ENCODE peak calls at places on chromosomes 6 and 20, in ten cellular contexts. One of them, this sample, is unnamed. For H3K36me3, the result is how much of the 10 kb centered on the place peaks cover.

GRCh38 chr6:145561095-145561820 is 174.1 kb downstream of the EPM2A start:
- DNase-seq in CD4-positive, alpha-beta memory T cell: no peak
- DNase-seq in stomach: no peak
- DNase-seq in effector memory CD4-positive, alpha-beta T cell: no peak
- DNase-seq in kidney epithelial cell: no peak
- DNase-seq in hepatocyte: no peak
- DNase-seq in neuronal stem cell: no peak
- DNase-seq in heart left ventricle: no peak
- DNase-seq in tibial artery: no peak
- DNase-seq in ovary: no peak
- DNase-seq in this sample: no peak

GRCh38 chr20:48706116-48706656 is 121.6 kb downstream of the PREX1 start:
- DNase-seq in CD4-positive, alpha-beta memory T cell: no peak
- DNase-seq in stomach: no peak
- DNase-seq in effector memory CD4-positive, alpha-beta T cell: no peak
- DNase-seq in hepatocyte: no peak
- DNase-seq in tibial artery: no peak
- DNase-seq in kidney epithelial cell: no peak
- DNase-seq in heart left ventricle: no peak
- DNase-seq in neuronal stem cell: no peak
- DNase-seq in ovary: no peak
- DNase-seq in this sample: no peak

GRCh38 chr6:72669324-72669723 is 47.5 kb downstream of the KCNQ5 start:
- DNase-seq in kidney epithelial cell: no peak
- DNase-seq in tibial artery: no peak
- DNase-seq in effector memory CD4-positive, alpha-beta T cell: no peak
- DNase-seq in CD4-positive, alpha-beta memory T cell: no peak
- DNase-seq in hepatocyte: no peak
- DNase-seq in ovary: no peak
- DNase-seq in heart left ventricle: no peak
- DNase-seq in neuronal stem cell: no peak
- DNase-seq in stomach: no peak
- DNase-seq in this sample: no peak

GRCh38 chr20:46158476-46158987 is 40.4 kb downstream of the CD40 start:
- DNase-seq in hepatocyte: no peak
- DNase-seq in ovary: no peak
- DNase-seq in kidney epithelial cell: no peak
- DNase-seq in neuronal stem cell: no peak
- DNase-seq in heart left ventricle: no peak
- DNase-seq in tibial artery: no peak
- DNase-seq in effector memory CD4-positive, alpha-beta T cell: no peak
- DNase-seq in CD4-positive, alpha-beta memory T cell: no peak
- DNase-seq in stomach: no peak
- DNase-seq in this sample: no peak

GRCh38 chr6:87993331-87993730 is 54.3 kb upstream of the SPACA1 start:
- DNase-seq in neuronal stem cell: no peak
- DNase-seq in ovary: no peak
- DNase-seq in heart left ventricle: no peak
- DNase-seq in effector memory CD4-positive, alpha-beta T cell: no peak
- DNase-seq in tibial artery: no peak
- DNase-seq in kidney epithelial cell: no peak
- DNase-seq in stomach: no peak
- DNase-seq in CD4-positive, alpha-beta memory T cell: no peak
- DNase-seq in hepatocyte: no peak
- DNase-seq in this sample: no peak

GRCh38 chr20:54140067-54140466 is 33.7 kb downstream of the CYP24A1 start:
- DNase-seq in neuronal stem cell: no peak
- DNase-seq in ovary: no peak
- DNase-seq in effector memory CD4-positive, alpha-beta T cell: no peak
- DNase-seq in kidney epithelial cell: no peak
- DNase-seq in stomach: no peak
- DNase-seq in CD4-positive, alpha-beta memory T cell: no peak
- DNase-seq in tibial artery: no peak
- DNase-seq in hepatocyte: no peak
- DNase-seq in heart left ventricle: no peak
- DNase-seq in this sample: no peak

GRCh38 chr20:364905-365794 is 15.4 kb upstream of the TRIB3 start:
- DNase-seq in kidney epithelial cell: no peak
- DNase-seq in hepatocyte: no peak
- DNase-seq in tibial artery: no peak
- DNase-seq in CD4-positive, alpha-beta memory T cell: no peak
- DNase-seq in ovary: no peak
- DNase-seq in heart left ventricle: no peak
- DNase-seq in effector memory CD4-positive, alpha-beta T cell: no peak
- DNase-seq in stomach: no peak
- DNase-seq in neuronal stem cell: no peak
- DNase-seq in this sample: no peak

GRCh38 chr6:126182650-126183311 is 157.1 kb upstream of the CENPW start:
- DNase-seq in CD4-positive, alpha-beta memory T cell: no peak
- DNase-seq in effector memory CD4-positive, alpha-beta T cell: no peak
- DNase-seq in heart left ventricle: no peak
- DNase-seq in ovary: no peak
- DNase-seq in hepatocyte: no peak
- DNase-seq in stomach: no peak
- DNase-seq in tibial artery: no peak
- DNase-seq in kidney epithelial cell: peak
- DNase-seq in neuronal stem cell: no peak
- DNase-seq in this sample: no peak

GRCh38 chr6:140052757-140053729 is 678.6 kb upstream of the CITED2 start:
- DNase-seq in effector memory CD4-positive, alpha-beta T cell: no peak
- DNase-seq in tibial artery: no peak
- DNase-seq in CD4-positive, alpha-beta memory T cell: no peak
- DNase-seq in kidney epithelial cell: no peak
- DNase-seq in hepatocyte: peak
- DNase-seq in ovary: no peak
- DNase-seq in neuronal stem cell: no peak
- DNase-seq in stomach: no peak
- DNase-seq in heart left ventricle: no peak
- DNase-seq in this sample: no peak

GRCh38 chr6:63817492-63818050 is 182.0 kb downstream of the PHF3 start:
- DNase-seq in ovary: no peak
- DNase-seq in neuronal stem cell: no peak
- DNase-seq in stomach: no peak
- DNase-seq in tibial artery: no peak
- DNase-seq in hepatocyte: no peak
- DNase-seq in kidney epithelial cell: no peak
- DNase-seq in heart left ventricle: no peak
- DNase-seq in effector memory CD4-positive, alpha-beta T cell: no peak
- DNase-seq in CD4-positive, alpha-beta memory T cell: no peak
- DNase-seq in this sample: no peak

GRCh38 chr20:47577271-47577670 is 75.6 kb downstream of the NCOA3 start:
- DNase-seq in stomach: no peak
- DNase-seq in ovary: no peak
- DNase-seq in neuronal stem cell: no peak
- DNase-seq in heart left ventricle: no peak
- DNase-seq in kidney epithelial cell: no peak
- DNase-seq in tibial artery: no peak
- DNase-seq in hepatocyte: no peak
- DNase-seq in effector memory CD4-positive, alpha-beta T cell: no peak
- DNase-seq in CD4-positive, alpha-beta memory T cell: no peak
- DNase-seq in this sample: no peak

GRCh38 chr6:53282234-53282633 is 66.5 kb downstream of the ELOVL5 start:
- DNase-seq in stomach: no peak
- DNase-seq in neuronal stem cell: no peak
- DNase-seq in effector memory CD4-positive, alpha-beta T cell: no peak
- DNase-seq in ovary: no peak
- DNase-seq in hepatocyte: no peak
- DNase-seq in heart left ventricle: no peak
- DNase-seq in tibial artery: no peak
- DNase-seq in CD4-positive, alpha-beta memory T cell: no peak
- DNase-seq in kidney epithelial cell: no peak
- DNase-seq in this sample: no peak

GRCh38 chr6:2952557-2953095 is 18.7 kb downstream of the SERPINB6 start:
- DNase-seq in stomach: peak
- DNase-seq in effector memory CD4-positive, alpha-beta T cell: no peak
- DNase-seq in kidney epithelial cell: peak
- DNase-seq in CD4-positive, alpha-beta memory T cell: peak
- DNase-seq in neuronal stem cell: peak
- DNase-seq in heart left ventricle: peak
- DNase-seq in hepatocyte: peak
- DNase-seq in tibial artery: peak
- DNase-seq in ovary: peak
- DNase-seq in this sample: peak

GRCh38 chr20:22460231-22460630 is 124.1 kb downstream of the FOXA2 start:
- DNase-seq in tibial artery: no peak
- DNase-seq in stomach: no peak
- DNase-seq in kidney epithelial cell: no peak
- DNase-seq in CD4-positive, alpha-beta memory T cell: no peak
- DNase-seq in hepatocyte: no peak
- DNase-seq in effector memory CD4-positive, alpha-beta T cell: no peak
- DNase-seq in neuronal stem cell: no peak
- DNase-seq in heart left ventricle: no peak
- DNase-seq in ovary: no peak
- DNase-seq in this sample: no peak

GRCh38 chr20:47727170-47727880 is 58.0 kb downstream of the SULF2 start:
- DNase-seq in CD4-positive, alpha-beta memory T cell: peak
- DNase-seq in hepatocyte: no peak
- DNase-seq in neuronal stem cell: no peak
- DNase-seq in heart left ventricle: peak
- DNase-seq in stomach: peak
- DNase-seq in ovary: no peak
- DNase-seq in kidney epithelial cell: no peak
- DNase-seq in tibial artery: peak
- DNase-seq in effector memory CD4-positive, alpha-beta T cell: peak
- DNase-seq in this sample: peak

GRCh38 chr6:43221774-43222101 is 7.5 kb downstream of the DNPH1 start:
- DNase-seq in ovary: no peak
- DNase-seq in kidney epithelial cell: no peak
- DNase-seq in tibial artery: no peak
- DNase-seq in effector memory CD4-positive, alpha-beta T cell: no peak
- DNase-seq in stomach: no peak
- DNase-seq in hepatocyte: no peak
- DNase-seq in CD4-positive, alpha-beta memory T cell: no peak
- DNase-seq in heart left ventricle: no peak
- DNase-seq in neuronal stem cell: no peak
- DNase-seq in this sample: no peak

GRCh38 chr20:3039426-3039825 is 4.0 kb upstream of the GNRH2 start:
- DNase-seq in hepatocyte: no peak
- DNase-seq in neuronal stem cell: no peak
- DNase-seq in kidney epithelial cell: no peak
- DNase-seq in heart left ventricle: no peak
- DNase-seq in CD4-positive, alpha-beta memory T cell: no peak
- DNase-seq in ovary: no peak
- DNase-seq in effector memory CD4-positive, alpha-beta T cell: no peak
- DNase-seq in stomach: no peak
- DNase-seq in tibial artery: no peak
- DNase-seq in this sample: no peak
- H3K36me3 ChIP-seq in hepatocyte: under half
- H3K36me3 ChIP-seq in neuronal stem cell: under half
- H3K36me3 ChIP-seq in kidney epithelial cell: under half
- H3K36me3 ChIP-seq in heart left ventricle: under half
- H3K36me3 ChIP-seq in CD4-positive, alpha-beta memory T cell: under half
- H3K36me3 ChIP-seq in ovary: under half
- H3K36me3 ChIP-seq in effector memory CD4-positive, alpha-beta T cell: half or more
- H3K36me3 ChIP-seq in stomach: half or more
- H3K36me3 ChIP-seq in tibial artery: under half
- H3K36me3 ChIP-seq in this sample: under half

DNA sequence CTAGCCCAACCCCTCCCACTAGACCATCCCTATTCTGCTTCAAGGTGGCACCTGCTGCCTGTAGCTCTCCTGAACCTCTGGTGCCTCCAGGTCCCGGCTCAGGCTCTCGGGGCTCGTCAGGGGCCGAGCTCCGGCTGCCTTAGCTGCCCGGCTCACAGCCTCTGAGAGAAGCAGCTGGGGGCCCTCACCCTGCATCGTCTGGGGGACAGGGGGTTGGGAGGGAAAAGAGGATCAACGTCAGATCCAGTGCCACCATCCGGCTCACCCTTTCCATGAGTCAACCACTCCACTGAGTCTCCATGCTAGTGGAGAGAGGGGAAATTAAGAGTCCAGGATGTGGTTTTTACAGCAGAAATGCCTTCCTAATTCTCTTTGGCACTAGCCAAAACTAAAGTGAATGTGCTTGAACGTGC is 13.0 kb downstream of the BAG6 start:
- DNase-seq in stomach: no peak
- DNase-seq in kidney epithelial cell: no peak
- DNase-seq in heart left ventricle: no peak
- DNase-seq in neuronal stem cell: no peak
- DNase-seq in effector memory CD4-positive, alpha-beta T cell: no peak
- DNase-seq in ovary: no peak
- DNase-seq in tibial artery: no peak
- DNase-seq in CD4-positive, alpha-beta memory T cell: no peak
- DNase-seq in hepatocyte: no peak
- DNase-seq in this sample: no peak
- H3K36me3 ChIP-seq in stomach: half or more
- H3K36me3 ChIP-seq in kidney epithelial cell: under half
- H3K36me3 ChIP-seq in heart left ventricle: under half
- H3K36me3 ChIP-seq in neuronal stem cell: half or more
- H3K36me3 ChIP-seq in effector memory CD4-positive, alpha-beta T cell: half or more
- H3K36me3 ChIP-seq in ovary: under half
- H3K36me3 ChIP-seq in tibial artery: half or more
- H3K36me3 ChIP-seq in CD4-positive, alpha-beta memory T cell: half or more
- H3K36me3 ChIP-seq in hepatocyte: under half
- H3K36me3 ChIP-seq in this sample: under half

DNA sequence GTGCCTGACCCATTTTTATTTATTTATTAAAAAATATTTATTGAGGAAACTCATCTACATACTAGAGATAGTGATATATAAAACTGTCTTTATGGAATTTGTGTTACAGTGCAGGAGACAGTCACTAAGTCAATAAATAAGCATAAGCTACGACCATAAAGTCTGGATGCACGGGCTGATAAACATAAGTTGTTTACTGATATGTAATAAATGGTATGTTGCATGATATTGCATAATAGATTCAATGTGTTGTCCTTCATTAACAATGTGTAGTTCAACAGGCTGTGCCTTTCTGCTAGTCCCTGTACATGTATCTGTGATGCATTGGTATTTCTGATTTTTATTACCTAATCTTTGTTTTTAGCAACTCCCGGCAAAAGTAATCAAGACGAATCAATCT is 311.2 kb downstream of the ARHGAP18 start:
- DNase-seq in tibial artery: no peak
- DNase-seq in effector memory CD4-positive, alpha-beta T cell: no peak
- DNase-seq in hepatocyte: no peak
- DNase-seq in stomach: no peak
- DNase-seq in CD4-positive, alpha-beta memory T cell: no peak
- DNase-seq in neuronal stem cell: no peak
- DNase-seq in kidney epithelial cell: no peak
- DNase-seq in ovary: no peak
- DNase-seq in heart left ventricle: no peak
- DNase-seq in this sample: no peak
- H3K36me3 ChIP-seq in tibial artery: under half
- H3K36me3 ChIP-seq in effector memory CD4-positive, alpha-beta T cell: under half
- H3K36me3 ChIP-seq in hepatocyte: under half
- H3K36me3 ChIP-seq in stomach: under half
- H3K36me3 ChIP-seq in CD4-positive, alpha-beta memory T cell: under half
- H3K36me3 ChIP-seq in neuronal stem cell: under half
- H3K36me3 ChIP-seq in kidney epithelial cell: under half
- H3K36me3 ChIP-seq in ovary: under half
- H3K36me3 ChIP-seq in heart left ventricle: under half
- H3K36me3 ChIP-seq in this sample: under half

DNA sequence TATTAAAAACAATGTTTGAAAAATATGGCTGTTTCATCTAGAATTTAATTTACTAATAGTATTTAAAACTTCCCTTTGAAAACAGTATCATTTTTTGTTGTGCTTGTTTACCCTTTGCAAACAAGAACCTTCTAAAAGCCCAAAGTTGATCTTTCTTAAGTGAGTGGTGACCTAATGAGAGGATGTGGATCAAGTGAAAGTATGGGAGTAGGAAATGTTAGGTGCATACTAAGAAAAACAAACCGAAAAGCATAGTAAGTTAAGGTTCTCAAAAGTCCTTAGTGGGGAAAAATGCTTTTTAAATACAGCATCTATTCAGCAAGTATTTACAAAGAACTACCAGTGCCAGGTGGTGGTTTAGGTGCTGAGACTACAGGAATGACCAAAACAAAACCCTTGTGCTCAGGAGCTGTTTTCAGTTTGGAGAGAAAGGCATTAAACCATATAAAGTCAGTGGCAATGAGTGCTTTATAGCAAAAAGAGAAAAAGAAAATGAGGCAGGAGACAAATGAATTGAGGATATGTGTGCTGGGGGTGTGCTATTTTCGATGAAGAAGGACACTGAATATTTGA is 23.8 kb downstream of the RNF146 start:
- DNase-seq in heart left ventricle: no peak
- DNase-seq in ovary: no peak
- DNase-seq in tibial artery: no peak
- DNase-seq in stomach: no peak
- DNase-seq in kidney epithelial cell: no peak
- DNase-seq in effector memory CD4-positive, alpha-beta T cell: no peak
- DNase-seq in neuronal stem cell: no peak
- DNase-seq in CD4-positive, alpha-beta memory T cell: no peak
- DNase-seq in hepatocyte: no peak
- DNase-seq in this sample: no peak
- H3K36me3 ChIP-seq in heart left ventricle: under half
- H3K36me3 ChIP-seq in ovary: under half
- H3K36me3 ChIP-seq in tibial artery: under half
- H3K36me3 ChIP-seq in stomach: under half
- H3K36me3 ChIP-seq in kidney epithelial cell: under half
- H3K36me3 ChIP-seq in effector memory CD4-positive, alpha-beta T cell: under half
- H3K36me3 ChIP-seq in neuronal stem cell: under half
- H3K36me3 ChIP-seq in CD4-positive, alpha-beta memory T cell: under half
- H3K36me3 ChIP-seq in hepatocyte: under half
- H3K36me3 ChIP-seq in this sample: under half

This sample was measured in MM.1S.